ENCODE peak calls at places on chromosomes 3 and 15, in eight cellular contexts. K is ovary, Y is NB4, E is dorsolateral prefrontal cortex, T is H9, L is osteocyte, C is cardiac fibroblast, U is astrocyte of the cerebellum. Z is an unnamed sample.

GRCh38 chr3:72368331-72368975 is 479.8 kb downstream of the SHQ1 start:
- DNase-seq in K (no peak), T (no peak), E (no peak), L (no peak), U (no peak), C (peak; percentile 21), Y (no peak), Z (no peak)

GRCh38 chr3:58411851-58412830 is 21.5 kb downstream of the PDHB start:
- DNase-seq in K (no peak), Y (peak; percentile 27), L (no peak), U (no peak), E (no peak), C (no peak), T (no peak), Z (no peak)

GRCh38 chr15:39188930-39189329 is 391.9 kb upstream of the THBS1 start:
- DNase-seq in E (no peak), U (peak; percentile 87), C (peak; percentile 86), L (no peak), K (no peak), Y (peak; percentile 11), T (no peak), Z (no peak)

GRCh38 chr3:188680189-188680588 is 491.6 kb upstream of the TPRG1 start:
- DNase-seq in U (peak; percentile 48), K (no peak), T (no peak), C (peak; percentile 79), Y (no peak), E (no peak), L (no peak), Z (no peak)

GRCh38 chr15:69782809-69783208 is 314.9 kb downstream of the TLE3 start:
- DNase-seq in Y (no peak), T (no peak), U (no peak), C (no peak), L (no peak), K (no peak), E (no peak), Z (no peak)

GRCh38 chr15:25249236-25250010 is 189.4 kb downstream of the UBE3A start:
- DNase-seq in T (peak; percentile 9), U (no peak), L (peak; percentile 81), K (peak; percentile 1), E (peak; percentile 25), C (no peak), Y (no peak), Z (no peak)

GRCh38 chr3:23807161-23808015 is 1.6 kb downstream of the UBE2E1 start:
- DNase-seq in K (no peak), U (no peak), Y (peak; percentile 60), C (peak; percentile 66), T (no peak), L (no peak), E (no peak), Z (no peak)

GRCh38 chr3:127206611-127207516 is 13.9 kb downstream of the PRR23E start:
- DNase-seq in L (peak; percentile 77), Y (no peak), E (no peak), T (no peak), C (no peak), K (no peak), U (no peak), Z (no peak)

GRCh38 chr3:193194417-193194816 is 46.6 kb upstream of the PLAAT1 start:
- DNase-seq in T (no peak), L (no peak), K (no peak), E (no peak), Y (no peak), U (no peak), C (no peak), Z (no peak)

DNA sequence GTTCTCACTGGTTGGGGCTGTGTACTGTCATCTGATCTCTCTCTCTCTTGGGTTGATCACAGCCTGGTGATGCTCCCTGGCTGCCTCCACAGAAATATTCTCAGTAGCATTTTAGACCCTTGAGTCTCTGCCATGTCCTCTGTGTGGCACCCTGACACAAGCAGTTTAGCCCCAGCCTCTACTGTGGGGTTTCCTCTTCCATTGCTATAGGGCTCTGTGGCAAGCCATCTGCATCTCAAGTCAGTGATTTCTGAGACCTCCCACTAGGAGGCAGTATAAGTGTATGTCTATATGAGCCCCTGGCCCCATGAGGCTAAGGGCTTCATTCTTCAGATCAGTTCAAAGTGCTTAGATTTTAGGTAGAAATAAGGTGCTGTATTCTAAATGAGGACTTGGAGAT is 50.6 kb upstream of the PLAAT1 start:
- DNase-seq in C (peak; percentile 11), E (no peak), U (no peak), Y (peak; percentile 48), L (no peak), T (peak; percentile 79), K (no peak), Z (peak; percentile 13)
- TF ChIP-seq CTCF in C (no peak), E (peak; percentile 43), U (peak; percentile 46), Y (peak; percentile 32), L (peak; percentile 25), T (peak; percentile 87), K (no peak), Z (peak; percentile 63)

GRCh38 chr3:25479727-25480010 is 51.6 kb downstream of the RARB start:
- DNase-seq in Y (no peak), L (no peak), K (no peak), C (peak; percentile 31), U (no peak), E (no peak), T (no peak), Z (no peak)

GRCh38 chr3:25478964-25479726 is 51.1 kb downstream of the RARB start:
- DNase-seq in Y (no peak), C (no peak), T (no peak), K (no peak), U (no peak), E (no peak), L (no peak), Z (no peak)

GRCh38 chr3:25483456-25483855 is 55.4 kb downstream of the RARB start:
- DNase-seq in K (no peak), T (no peak), U (no peak), C (peak; percentile 64), E (no peak), Y (no peak), L (no peak), Z (no peak)

GRCh38 chr3:25480811-25481210 is 52.7 kb downstream of the RARB start:
- DNase-seq in E (no peak), U (no peak), C (no peak), K (no peak), Y (no peak), L (no peak), T (no peak), Z (no peak)

DNA sequence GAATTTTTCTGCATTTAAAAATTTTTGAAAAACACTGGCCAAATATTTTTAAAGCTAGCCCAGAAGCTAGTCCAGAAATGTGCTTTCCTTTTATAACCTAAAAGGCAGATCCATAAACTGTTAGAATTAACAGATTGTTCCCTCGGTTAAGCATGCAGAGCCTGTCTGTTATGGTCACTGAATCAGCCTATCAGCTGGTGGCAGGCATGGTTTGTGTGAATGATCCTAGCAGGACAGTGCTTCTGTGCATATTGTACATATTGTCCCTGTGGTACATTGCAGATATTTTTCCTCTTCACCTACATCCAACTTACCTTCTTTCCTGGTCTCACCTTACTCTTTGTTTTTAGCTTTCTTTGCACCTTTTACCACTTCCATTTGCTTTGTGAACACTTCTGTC is 53.3 kb downstream of the RARB start:
- DNase-seq in U (no peak), L (no peak), E (no peak), Y (no peak), C (no peak), T (no peak), K (no peak), Z (no peak)
- TF ChIP-seq CTCF in U (no peak), L (no peak), E (no peak), Y (no peak), C (no peak), T (no peak), K (no peak), Z (no peak)

GRCh38 chr15:90991587-90992285 is 2.6 kb downstream of the PRC1 start:
- DNase-seq in T (no peak), E (no peak), U (no peak), K (no peak), C (no peak), Y (no peak), L (no peak), Z (no peak)

GRCh38 chr15:90990446-90990845 is 3.9 kb downstream of the PRC1 start:
- DNase-seq in T (no peak), K (no peak), L (no peak), E (no peak), Y (no peak), U (no peak), C (no peak), Z (no peak)

GRCh38 chr15:90998737-90999136 is 4.4 kb upstream of the PRC1 start:
- DNase-seq in C (no peak), K (no peak), E (no peak), L (no peak), T (no peak), Y (no peak), U (no peak), Z (no peak)

GRCh38 chr15:90994059-90994416 is 297 bp downstream of the PRC1 start:
- DNase-seq in E (no peak), U (no peak), C (no peak), T (no peak), L (no peak), K (no peak), Y (no peak), Z (peak; percentile 13)

DNA sequence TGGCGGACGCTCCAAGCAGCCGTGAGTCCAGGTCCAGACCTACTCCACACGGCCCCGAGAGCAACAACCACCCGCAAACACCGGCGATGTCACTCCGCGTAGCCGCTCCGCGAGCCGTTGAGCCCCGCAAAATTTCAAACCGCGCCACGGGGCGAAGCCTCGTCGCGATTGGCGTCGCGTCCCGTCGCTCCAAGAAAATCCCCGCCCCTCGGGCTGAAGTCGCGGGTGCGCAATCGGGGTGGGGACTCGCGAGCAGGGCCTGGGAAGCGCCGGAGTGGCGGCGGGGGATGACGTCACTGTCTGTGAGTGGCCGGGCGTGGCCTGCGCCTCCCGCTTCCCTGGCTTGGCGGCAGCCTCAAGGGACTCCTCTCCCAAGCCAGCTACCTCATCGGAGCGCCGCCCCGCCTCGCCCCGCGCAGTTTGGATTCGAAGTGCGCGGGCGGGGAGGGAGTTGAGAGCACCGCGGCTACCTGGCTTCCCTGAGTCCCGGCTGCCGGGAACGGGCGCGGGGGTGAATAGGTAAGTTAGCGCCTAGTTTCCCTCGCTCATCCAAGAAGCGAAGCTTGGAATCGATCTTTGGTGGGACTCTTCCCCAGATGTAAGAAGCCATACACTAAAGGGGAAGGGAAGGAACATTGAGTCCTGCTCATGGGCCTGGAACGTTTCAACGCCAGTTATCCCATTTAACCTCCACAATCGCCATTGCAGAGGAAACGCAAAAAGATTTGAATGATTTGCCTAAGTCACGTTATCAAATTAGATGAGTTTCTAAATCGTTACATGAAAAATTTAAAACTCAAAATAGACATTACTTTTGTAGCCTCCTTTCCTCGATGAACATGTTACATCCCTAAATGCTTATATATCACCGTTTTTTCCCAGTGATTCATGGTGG is at the start of gene PRC1:
- DNase-seq in K (peak; percentile 98), Y (peak; percentile 99), E (peak; percentile 94), L (peak; percentile 100), T (peak; percentile 99), U (peak; percentile 88), C (peak; percentile 99), Z (peak; percentile 97)
- TF ChIP-seq CTCF in K (no peak), Y (no peak), E (peak; percentile 12), L (no peak), T (no peak), U (no peak), C (no peak), Z (peak; percentile 2)

GRCh38 chr15:47573673-47574072 is 143.6 kb upstream of the SEMA6D start:
- DNase-seq in C (no peak), U (no peak), E (no peak), K (no peak), T (no peak), Y (no peak), L (no peak), Z (no peak)

GRCh38 chr15:47570451-47570850 is 146.9 kb upstream of the SEMA6D start:
- DNase-seq in C (no peak), T (no peak), L (no peak), E (no peak), Y (no peak), U (no peak), K (no peak), Z (no peak)

GRCh38 chr15:47570044-47570443 is 147.3 kb upstream of the SEMA6D start:
- DNase-seq in L (no peak), K (no peak), E (no peak), U (no peak), C (no peak), T (no peak), Y (no peak), Z (no peak)

GRCh38 chr15:47568030-47568429 is 149.3 kb upstream of the SEMA6D start:
- DNase-seq in K (no peak), C (no peak), E (no peak), Y (no peak), U (no peak), T (no peak), L (no peak), Z (no peak)

GRCh38 chr15:47571241-47571640 is 146.1 kb upstream of the SEMA6D start:
- DNase-seq in Y (no peak), T (no peak), E (no peak), U (peak; percentile 40), C (no peak), L (no peak), K (no peak), Z (no peak)
- TF ChIP-seq CTCF in Y (no peak), T (no peak), E (no peak), U (no peak), C (no peak), L (no peak), K (no peak), Z (no peak)